ENCODE peak calls at places on chromosome 9, in five cellular contexts. S is tibial nerve, K is GM12891, V is endothelial cell of umbilical vein, L is lower leg skin. F is an unnamed sample.

GRCh38 chr9:127194881-127195713 is 69.5 kb upstream of the GARNL3 start:
- DNase-seq in S (no peak), K (no peak), L (no peak), V (no peak), F (no peak)

GRCh38 chr9:127035948-127036347 is 86.5 kb downstream of the ANGPTL2 start:
- DNase-seq in V (peak; percentile 80), S (peak; percentile 63), L (no peak), K (no peak), F (no peak)

GRCh38 chr9:121498487-121499176 is 1.0 kb downstream of the GGTA1 start:
- DNase-seq in S (no peak), V (no peak), L (peak; percentile 38), K (peak; percentile 23), F (no peak)

GRCh38 chr9:89422151-89422918 is 75.6 kb downstream of the SEMA4D start:
- DNase-seq in L (no peak), K (no peak), S (no peak), V (no peak), F (no peak)

GRCh38 chr9:76216161-76216649 is 178.0 kb downstream of the RFK start:
- DNase-seq in S (no peak), V (peak; percentile 84), K (no peak), L (no peak), F (no peak)

GRCh38 chr9:121781143-121781542 is 129.7 kb downstream of the DAB2IP start:
- DNase-seq in V (no peak), K (no peak), L (no peak), S (no peak), F (no peak)

GRCh38 chr9:101479337-101480045 is 43.9 kb upstream of the ALDOB start:
- DNase-seq in L (peak; percentile 69), V (no peak), K (no peak), S (no peak), F (peak; percentile 28)

GRCh38 chr9:114156311-114156657 is 947 bp downstream of the COL27A1 start:
- DNase-seq in L (no peak), V (no peak), S (no peak), K (no peak), F (no peak)

GRCh38 chr9:69961834-69962233 is 81.8 kb upstream of the MAMDC2 start:
- DNase-seq in L (no peak), K (no peak), V (no peak), S (no peak), F (no peak)

DNA sequence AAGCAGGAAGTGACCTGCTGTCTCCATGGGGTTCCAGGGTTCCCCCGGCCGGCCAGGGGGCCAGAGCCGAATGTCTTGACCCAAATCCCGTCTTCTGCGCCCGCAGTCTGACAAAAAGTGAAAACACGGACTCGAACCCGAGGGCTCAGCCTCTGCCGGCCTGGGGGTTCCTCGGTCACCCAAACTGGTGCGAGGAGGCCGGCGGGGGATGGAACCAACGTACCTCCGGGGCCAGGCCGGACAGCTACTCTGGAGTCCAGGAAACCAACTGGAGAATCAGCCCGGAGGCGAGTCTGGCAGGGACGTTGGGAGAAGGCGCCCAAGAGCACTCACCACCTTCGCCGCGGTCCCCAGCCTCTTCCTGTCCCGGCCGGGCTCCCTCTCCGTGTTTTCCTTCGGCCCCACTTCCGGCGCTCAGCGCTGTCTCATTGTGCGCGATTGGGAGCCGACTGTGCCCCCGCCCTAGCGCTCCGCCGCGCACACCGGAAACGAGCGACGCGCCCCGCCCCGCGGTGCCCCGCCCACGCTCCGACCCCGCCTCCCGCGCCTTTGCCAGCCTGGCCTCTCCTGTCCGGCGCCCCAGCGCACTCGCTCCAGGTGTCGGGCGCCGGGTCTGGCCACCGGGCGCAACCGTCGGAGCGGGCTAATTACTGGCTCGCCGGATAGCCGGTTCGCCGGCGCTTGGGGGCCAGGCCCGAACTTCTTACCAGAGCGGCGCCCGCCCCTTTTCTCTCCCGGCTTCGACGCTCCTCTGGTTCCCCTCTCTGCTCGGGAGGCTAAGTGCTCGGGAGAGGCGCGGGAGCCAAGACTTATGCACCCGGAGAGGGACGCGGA is at the start of gene TUT7:
- DNase-seq in K (peak; percentile 84), V (peak; percentile 95), L (peak; percentile 94), S (peak; percentile 91), F (peak; percentile 93)
- TF ChIP-seq POLR2A in K (peak; percentile 72), V (peak; percentile 82), L (no peak), S (peak; percentile 79), F (peak; percentile 52)

GRCh38 chr9:91117959-91118651 is 243.6 kb downstream of the AUH start:
- DNase-seq in V (peak; percentile 32), K (no peak), L (peak; percentile 65), S (peak; percentile 94), F (no peak)

GRCh38 chr9:91117474-91117891 is 244.2 kb downstream of the AUH start:
- DNase-seq in L (no peak), S (no peak), K (no peak), V (no peak), F (no peak)

GRCh38 chr9:91120200-91120599 is 241.5 kb downstream of the AUH start:
- DNase-seq in V (no peak), S (no peak), L (no peak), K (no peak), F (no peak)

GRCh38 chr9:91119679-91120078 is 242.0 kb downstream of the AUH start:
- DNase-seq in L (no peak), V (no peak), K (no peak), S (no peak), F (no peak)

GRCh38 chr9:91119147-91119546 is 242.6 kb downstream of the AUH start:
- DNase-seq in K (no peak), L (peak; percentile 48), S (no peak), V (no peak), F (no peak)
- TF ChIP-seq POLR2A in K (no peak), L (no peak), S (no peak), V (no peak), F (no peak)

DNA sequence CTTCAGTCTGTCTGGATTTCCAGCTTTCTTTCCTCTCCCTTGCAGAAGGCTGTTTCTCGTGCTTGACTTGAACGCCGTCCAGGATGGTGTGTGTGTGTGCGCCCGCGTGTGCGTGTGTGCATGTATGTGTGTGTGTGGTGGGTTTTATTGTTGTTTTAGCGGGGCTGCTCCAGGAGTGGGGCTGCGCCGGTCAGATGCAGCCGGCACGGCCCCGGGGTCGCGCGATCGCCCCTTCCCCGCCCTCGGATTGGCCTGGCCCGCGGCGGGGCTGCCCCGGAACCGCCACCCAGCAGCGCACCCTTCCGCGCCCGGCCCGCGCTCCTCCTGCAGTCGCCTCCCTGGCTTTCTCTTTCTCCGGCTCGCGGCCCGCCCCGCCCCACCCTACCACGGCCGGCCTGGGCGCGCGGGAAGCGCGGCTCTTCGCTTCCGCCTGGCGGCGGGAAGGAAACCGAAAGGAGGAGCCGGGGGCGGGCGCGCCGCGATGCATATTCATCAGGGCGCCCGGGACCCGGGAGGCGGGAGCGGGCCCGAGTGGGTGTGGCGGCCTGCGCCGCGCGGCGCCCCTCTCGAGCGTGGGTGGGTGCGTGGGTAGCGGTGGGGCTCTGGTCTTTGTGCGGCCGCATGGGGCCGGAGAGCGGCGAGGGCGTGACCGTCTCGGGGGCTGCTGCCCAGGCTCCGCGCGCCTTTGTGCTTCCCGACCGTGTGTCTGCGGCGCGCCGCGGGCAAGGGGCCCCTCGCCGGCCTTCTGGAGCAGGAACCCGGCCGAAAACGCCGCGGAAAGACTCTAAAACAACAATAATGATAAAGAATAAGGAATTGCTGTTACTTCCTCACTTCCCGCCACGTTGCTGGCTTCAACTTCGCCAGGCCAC is 8.5 kb upstream of the NFIB start:
- DNase-seq in S (peak; percentile 86), K (peak; percentile 76), L (peak; percentile 88), V (peak; percentile 93), F (peak; percentile 86)
- TF ChIP-seq POLR2A in S (peak; percentile 59), K (no peak), L (no peak), V (peak; percentile 59), F (peak; percentile 19)

DNA sequence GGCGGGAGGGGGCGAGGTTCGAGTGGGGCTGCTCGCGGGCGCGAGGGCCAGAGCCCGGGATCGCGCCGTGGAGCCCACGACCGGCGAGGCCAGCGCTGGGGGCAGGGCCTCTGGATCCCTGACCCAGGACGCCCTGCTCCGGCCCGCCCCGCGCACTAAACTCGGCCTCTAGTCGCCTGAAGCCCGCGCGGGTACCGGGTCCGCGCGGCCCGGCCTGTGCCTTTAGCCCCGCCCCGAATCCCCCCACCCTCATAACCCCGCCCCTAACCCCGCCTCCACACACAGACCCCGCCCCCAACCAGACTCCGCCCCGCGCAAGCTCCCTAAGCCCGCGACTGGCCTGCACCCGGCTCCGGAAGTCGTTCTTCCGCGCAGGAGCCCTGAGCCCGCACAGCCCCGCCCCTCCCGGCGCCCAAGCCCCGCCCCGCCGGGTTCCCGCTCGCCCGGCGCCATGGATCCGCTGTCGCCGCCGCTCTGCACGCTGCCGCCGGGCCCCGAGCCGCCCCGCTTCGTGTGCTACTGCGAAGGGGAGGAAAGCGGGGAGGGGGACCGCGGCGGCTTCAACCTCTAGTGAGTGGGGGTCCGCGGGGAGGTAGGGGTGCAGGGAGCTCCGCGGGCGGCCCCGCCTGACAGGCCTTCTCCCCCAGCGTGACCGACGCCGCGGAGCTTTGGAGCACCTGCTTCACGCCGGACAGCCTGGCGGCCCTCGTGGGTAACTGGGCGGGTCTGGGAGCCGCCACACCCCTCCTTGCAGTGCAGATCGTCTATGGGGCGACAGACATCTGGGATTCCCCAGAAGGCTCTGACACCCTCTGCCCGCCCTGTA is at the start of gene PAXX:
- DNase-seq in L (peak; percentile 86), S (peak; percentile 80), V (peak; percentile 80), K (peak; percentile 99), F (peak; percentile 92)
- TF ChIP-seq POLR2A in L (no peak), S (no peak), V (no peak), K (peak; percentile 19), F (no peak)

DNA sequence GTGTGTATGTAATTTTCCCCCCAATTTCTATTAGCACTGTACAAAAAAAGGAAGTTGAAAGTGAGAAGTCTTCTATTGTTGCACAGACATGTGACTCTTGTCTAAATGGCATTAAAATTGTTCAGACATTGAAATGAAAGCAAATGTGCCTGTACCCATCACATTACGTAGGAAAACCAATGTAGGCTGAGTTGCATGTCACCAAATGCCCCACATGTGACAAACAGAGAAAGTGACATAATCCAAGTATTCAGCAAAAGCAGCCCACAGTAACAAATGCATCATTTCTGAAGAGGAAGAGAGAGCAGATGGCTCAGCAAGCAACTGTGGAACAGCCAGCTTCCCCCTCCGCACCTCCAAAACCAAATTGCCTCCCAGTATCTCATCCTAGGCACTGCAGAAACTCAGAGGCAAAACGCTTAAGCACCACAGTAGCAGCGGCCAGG is 161.5 kb upstream of the NR4A3 start:
- DNase-seq in K (peak; percentile 7), L (no peak), V (no peak), S (no peak), F (no peak)
- TF ChIP-seq POLR2A in K (peak; percentile 35), L (no peak), V (no peak), S (no peak), F (no peak)

GRCh38 chr9:95585824-95586223 is 69.1 kb upstream of the PTCH1 start:
- DNase-seq in K (no peak), L (no peak), V (no peak), S (no peak), F (no peak)

GRCh38 chr9:95584176-95584575 is 67.4 kb upstream of the PTCH1 start:
- DNase-seq in S (no peak), V (no peak), K (no peak), L (no peak), F (no peak)

GRCh38 chr9:95592931-95593330 is 76.2 kb upstream of the PTCH1 start:
- DNase-seq in K (no peak), S (no peak), L (no peak), V (no peak), F (no peak)

GRCh38 chr9:95587071-95587964 is 70.5 kb upstream of the PTCH1 start:
- DNase-seq in K (no peak), L (no peak), S (no peak), V (no peak), F (no peak)

GRCh38 chr9:95588724-95589282 is 72.0 kb upstream of the PTCH1 start:
- DNase-seq in K (no peak), V (no peak), S (no peak), L (no peak), F (no peak)
- TF ChIP-seq POLR2A in K (no peak), V (no peak), S (no peak), L (no peak), F (no peak)

F was measured in breast epithelium.